ENCODE peak calls at places on chromosomes 1 and 21, in ten cellular contexts. B is SJSA1; E is heart right ventricle; Y is stomach; S is CD4-positive, CD25-positive, alpha-beta regulatory T cell; T is SK-N-MC; Q is left ventricle myocardium inferior; M is A673; R is neuronal stem cell; I is fibroblast of lung. O is an unnamed sample. For H3K9me3, the result is how much of the 10 kb centered on the place peaks cover.

GRCh38 chr1:246794261-246795093 is 70.3 kb downstream of the SCCPDH start:
- DNase-seq in B (no peak), E (no peak), Y (no peak), S (no peak), T (no peak), Q (no peak), M (no peak), R (no peak), I (peak), O (no peak)

GRCh38 chr1:157284446-157284845 is 146.3 kb upstream of the ETV3 start:
- DNase-seq in B (no peak), E (no peak), Y (no peak), S (no peak), T (no peak), Q (no peak), M (no peak), R (no peak), I (no peak), O (no peak)

GRCh38 chr1:205669341-205670142 is 10.8 kb downstream of the SLC45A3 start:
- DNase-seq in B (no peak), E (no peak), Y (no peak), S (no peak), T (no peak), Q (no peak), M (no peak), R (no peak), I (no peak), O (no peak)

GRCh38 chr1:225567789-225568188 is 85.1 kb downstream of the ENAH start:
- DNase-seq in B (no peak), E (no peak), Y (no peak), S (no peak), T (no peak), Q (no peak), M (peak), R (no peak), I (peak), O (no peak)

GRCh38 chr21:45302082-45303061 is 14.7 kb upstream of the POFUT2 start:
- DNase-seq in B (no peak), E (peak), Y (peak), S (peak), T (no peak), Q (peak), M (no peak), R (no peak), I (no peak), O (peak)

GRCh38 chr1:115953180-115953579 is 23.1 kb upstream of the SLC22A15 start:
- DNase-seq in B (no peak), E (no peak), Y (no peak), S (no peak), T (no peak), Q (no peak), M (no peak), R (no peak), I (no peak), O (no peak)

GRCh38 chr1:160567858-160568682 is 11.2 kb downstream of the CD84 start:
- DNase-seq in B (no peak), E (no peak), Y (no peak), S (peak), T (no peak), Q (no peak), M (no peak), R (no peak), I (no peak), O (peak)

GRCh38 chr1:24085546-24085945 is 26.4 kb downstream of the MYOM3 start:
- DNase-seq in B (no peak), E (no peak), Y (no peak), S (no peak), T (no peak), Q (no peak), M (no peak), R (no peak), I (peak), O (no peak)

GRCh38 chr21:29181799-29182470 is 51.5 kb downstream of the MAP3K7CL start:
- DNase-seq in B (peak), E (no peak), Y (no peak), S (no peak), T (no peak), Q (no peak), M (peak), R (no peak), I (peak), O (peak)

GRCh38 chr1:225710804-225711203 is 57.9 kb upstream of the ENAH start:
- DNase-seq in B (no peak), E (no peak), Y (no peak), S (no peak), T (no peak), Q (no peak), M (no peak), R (no peak), I (peak), O (no peak)

GRCh38 chr1:161216945-161217712 is 2.0 kb downstream of the FCER1G start:
- DNase-seq in B (no peak), E (no peak), Y (no peak), S (no peak), T (no peak), Q (no peak), M (no peak), R (no peak), I (peak), O (no peak)

GRCh38 chr1:111271464-111271801 is 19.2 kb upstream of the CHIA start:
- DNase-seq in B (no peak), E (no peak), Y (no peak), S (no peak), T (no peak), Q (no peak), M (no peak), R (no peak), I (no peak), O (no peak)

GRCh38 chr1:16072616-16073484 is 601 bp downstream of the FAM131C start:
- DNase-seq in B (no peak), E (no peak), Y (no peak), S (no peak), T (no peak), Q (no peak), M (no peak), R (no peak), I (no peak), O (no peak)
- H3K4me3 ChIP-seq in B (peak), E (peak), Y (peak), S (no peak), T (peak), Q (peak), M (peak), R (peak), I (peak), O (peak)

GRCh38 chr21:27823652-27824201 is 856.8 kb upstream of the ADAMTS5 start:
- DNase-seq in B (no peak), E (no peak), Y (no peak), S (no peak), T (no peak), Q (no peak), M (no peak), R (no peak), I (no peak), O (no peak)

GRCh38 chr21:27819299-27819698 is 852.4 kb upstream of the ADAMTS5 start:
- DNase-seq in B (no peak), E (no peak), Y (no peak), S (no peak), T (no peak), Q (no peak), M (no peak), R (no peak), I (no peak), O (no peak)

GRCh38 chr21:27820342-27820741 is 853.5 kb upstream of the ADAMTS5 start:
- DNase-seq in B (no peak), E (no peak), Y (no peak), S (no peak), T (no peak), Q (no peak), M (no peak), R (no peak), I (no peak), O (no peak)

GRCh38 chr21:27827972-27828371 is 861.1 kb upstream of the ADAMTS5 start:
- DNase-seq in B (no peak), E (no peak), Y (no peak), S (no peak), T (no peak), Q (no peak), M (no peak), R (no peak), I (no peak), O (no peak)

GRCh38 chr21:27825035-27825434 is 858.1 kb upstream of the ADAMTS5 start:
- DNase-seq in B (no peak), E (no peak), Y (no peak), S (no peak), T (no peak), Q (no peak), M (no peak), R (no peak), I (no peak), O (no peak)
- H3K9me3 ChIP-seq in B (under half), E (under half), Y (under half), S (under half), T (under half), Q (under half), M (under half), R (under half), I (under half), O (under half)

DNA sequence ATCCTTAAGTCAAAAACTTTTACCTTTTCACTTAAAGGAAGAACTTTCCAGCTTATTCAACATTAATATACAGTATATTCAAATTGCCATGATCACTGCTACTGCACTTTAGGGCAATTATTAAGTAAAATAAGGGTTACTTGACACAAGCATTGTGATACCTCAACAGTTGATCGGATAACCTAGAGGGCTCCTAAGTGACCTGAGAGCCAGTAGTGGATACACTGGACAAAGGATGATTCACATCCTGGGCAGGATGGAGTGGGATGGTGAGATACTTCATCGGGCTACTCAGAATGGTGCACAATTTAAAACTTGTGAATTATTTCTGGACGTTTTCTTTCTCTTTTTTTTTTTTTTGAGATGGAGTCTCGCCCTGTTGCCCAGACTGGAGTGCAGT is 54.5 kb upstream of the PPM1J start:
- DNase-seq in B (no peak), E (no peak), Y (no peak), S (no peak), T (no peak), Q (no peak), M (no peak), R (no peak), I (peak), O (no peak)
- H3K4me3 ChIP-seq in B (no peak), E (no peak), Y (no peak), S (no peak), T (no peak), Q (no peak), M (no peak), R (no peak), I (no peak), O (no peak)

DNA sequence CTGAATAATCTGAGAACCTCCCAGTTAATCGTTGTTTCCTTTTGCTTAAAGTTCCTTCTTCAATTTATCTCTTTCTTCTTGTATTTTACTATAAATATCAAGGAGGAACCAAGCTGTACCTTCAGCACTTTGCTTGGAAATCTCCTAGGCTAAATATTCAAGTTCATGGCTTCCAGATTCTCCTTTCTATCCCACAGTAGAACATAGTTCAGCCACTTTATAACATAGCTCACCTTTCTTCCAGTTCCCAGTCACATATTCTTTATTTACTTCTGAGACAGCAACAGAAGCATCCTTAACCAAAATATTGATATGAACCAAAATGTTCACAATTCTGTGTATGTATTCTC is 11.0 kb downstream of the ZMYM4 start:
- DNase-seq in B (no peak), E (no peak), Y (no peak), S (no peak), T (no peak), Q (no peak), M (no peak), R (no peak), I (no peak), O (no peak)
- H3K9me3 ChIP-seq in B (under half), E (under half), Y (under half), S (under half), T (under half), Q (under half), M (under half), R (under half), I (under half), O (under half)

DNA sequence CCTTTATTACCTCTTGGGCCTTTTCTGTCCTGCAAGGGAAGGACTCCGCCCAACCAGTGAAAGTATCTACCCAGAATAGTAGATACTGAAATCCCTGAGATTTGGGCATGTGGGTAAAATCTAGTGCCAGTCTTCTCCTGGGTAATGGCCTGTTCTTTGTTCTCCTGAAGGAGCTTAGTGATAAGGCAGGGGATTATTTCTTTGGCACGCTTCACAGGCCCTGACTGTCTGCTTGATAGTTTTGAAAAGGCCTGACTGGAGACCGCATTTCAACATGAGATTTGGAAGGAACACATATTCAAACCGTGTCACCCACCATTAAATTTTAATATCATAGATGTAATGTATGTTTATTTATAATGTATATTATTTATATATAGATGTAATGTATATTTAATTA is 48.9 kb downstream of the RASAL2 start:
- DNase-seq in B (no peak), E (no peak), Y (no peak), S (no peak), T (no peak), Q (no peak), M (peak), R (no peak), I (no peak), O (no peak)
- H3K4me3 ChIP-seq in B (no peak), E (no peak), Y (no peak), S (no peak), T (no peak), Q (no peak), M (no peak), R (no peak), I (no peak), O (no peak)

GRCh38 chr1:174322202-174322862 is 125.4 kb upstream of the GPR52 start:
- DNase-seq in B (no peak), E (no peak), Y (no peak), S (no peak), T (no peak), Q (no peak), M (no peak), R (no peak), I (no peak), O (no peak)
- H3K9me3 ChIP-seq in B (under half), E (under half), Y (under half), S (under half), T (under half), Q (under half), M (under half), R (under half), I (under half), O (under half)

GRCh38 chr1:207051615-207051943 is 571 bp upstream of the YOD1 start:
- DNase-seq in B (no peak), E (no peak), Y (no peak), S (no peak), T (no peak), Q (no peak), M (no peak), R (no peak), I (no peak), O (no peak)
- H3K4me3 ChIP-seq in B (peak), E (peak), Y (no peak), S (peak), T (no peak), Q (peak), M (peak), R (no peak), I (no peak), O (no peak)

GRCh38 chr1:164607351-164607750 is 48.4 kb downstream of the PBX1 start:
- DNase-seq in B (no peak), E (no peak), Y (no peak), S (no peak), T (no peak), Q (no peak), M (no peak), R (no peak), I (no peak), O (no peak)
- H3K9me3 ChIP-seq in B (under half), E (under half), Y (under half), S (under half), T (under half), Q (under half), M (under half), R (under half), I (under half), O (under half)

GRCh38 chr1:22447581-22448215 is 4.0 kb upstream of the ZBTB40 start:
- DNase-seq in B (no peak), E (no peak), Y (no peak), S (no peak), T (no peak), Q (no peak), M (no peak), R (no peak), I (peak), O (no peak)
- H3K4me3 ChIP-seq in B (no peak), E (no peak), Y (no peak), S (no peak), T (no peak), Q (peak), M (no peak), R (no peak), I (no peak), O (no peak)

GRCh38 chr1:220249522-220249921 is 22.7 kb downstream of the RAB3GAP2 start:
- DNase-seq in B (no peak), E (no peak), Y (no peak), S (no peak), T (no peak), Q (no peak), M (no peak), R (no peak), I (no peak), O (no peak)

GRCh38 chr1:220251272-220251671 is 21.0 kb downstream of the RAB3GAP2 start:
- DNase-seq in B (no peak), E (no peak), Y (no peak), S (no peak), T (no peak), Q (no peak), M (no peak), R (no peak), I (no peak), O (no peak)

DNA sequence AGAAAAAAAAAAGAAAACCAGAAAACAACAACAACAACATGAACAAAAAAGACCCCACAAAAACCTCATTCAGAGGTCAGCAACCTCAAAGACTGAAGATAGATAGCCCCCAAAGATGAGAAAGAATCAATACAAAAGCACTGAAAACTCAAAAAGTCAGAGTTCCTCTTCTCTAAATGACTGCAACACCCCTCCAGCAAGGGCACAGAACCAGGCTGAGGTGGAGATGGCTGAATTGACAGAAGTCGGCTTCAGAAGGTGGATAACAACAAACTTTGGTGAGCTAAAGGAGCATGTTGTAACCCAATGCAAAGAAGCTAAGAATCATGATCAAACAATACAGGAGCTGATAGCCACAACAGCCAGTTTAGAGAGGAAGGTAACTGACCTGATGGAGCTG is 17.0 kb downstream of the RAB3GAP2 start:
- DNase-seq in B (no peak), E (no peak), Y (no peak), S (no peak), T (no peak), Q (no peak), M (no peak), R (no peak), I (no peak), O (no peak)
- H3K9me3 ChIP-seq in B (under half), E (under half), Y (under half), S (under half), T (under half), Q (under half), M (under half), R (under half), I (under half), O (under half)

O was measured in transverse colon.